ENCODE peak calls at places on chromosomes 2 and 18, in five cellular contexts. O is GM23248; Y is stimulated activated CD8-positive, alpha-beta memory T cell treated with anti-CD3 and anti-CD28 coated beads, Interleukin-2, amount 100 ng/mL, for 48 hours; N is natural killer cell; G is NCI-H446. Q is an unnamed sample.

GRCh38 chr2:128573531-128573930 is 254.9 kb upstream of the HS6ST1 start:
- DNase-seq in O (no peak), Y (no peak), N (no peak), G (no peak), Q (no peak)

GRCh38 chr2:8652774-8653426 is 29.0 kb upstream of the ID2 start:
- DNase-seq in O (no peak), Y (no peak), N (no peak), G (no peak), Q (no peak)

GRCh38 chr2:187994464-187995331 is 297.0 kb upstream of the GULP1 start:
- DNase-seq in O (peak), Y (no peak), N (no peak), G (peak), Q (peak)

GRCh38 chr18:22913861-22914260 is 19.3 kb upstream of the RBBP8 start:
- DNase-seq in O (no peak), Y (no peak), N (no peak), G (no peak), Q (no peak)

GRCh38 chr18:71001597-71001996 is 712.8 kb downstream of the SOCS6 start:
- DNase-seq in O (no peak), Y (no peak), N (no peak), G (no peak), Q (no peak)

GRCh38 chr18:67669993-67670671 is 153.6 kb upstream of the DSEL start:
- DNase-seq in O (peak), Y (no peak), N (no peak), G (no peak), Q (no peak)

GRCh38 chr18:58004317-58004716 is 39.7 kb upstream of the NEDD4L start:
- DNase-seq in O (peak), Y (no peak), N (no peak), G (no peak), Q (peak)

GRCh38 chr18:79645291-79645983 is 34.2 kb upstream of the CTDP1 start:
- DNase-seq in O (no peak), Y (no peak), N (no peak), G (no peak), Q (no peak)

GRCh38 chr2:24818721-24819167 is 25.5 kb downstream of the CENPO start:
- DNase-seq in O (peak), Y (no peak), N (no peak), G (no peak), Q (peak)

GRCh38 chr2:23843051-23843976 is 83.6 kb downstream of the ATAD2B start:
- DNase-seq in O (peak), Y (no peak), N (no peak), G (peak), Q (no peak)

GRCh38 chr18:33107511-33107910 is 333.0 kb downstream of the CCDC178 start:
- DNase-seq in O (no peak), Y (no peak), N (no peak), G (no peak), Q (no peak)

GRCh38 chr18:23528580-23529472 is 25.5 kb downstream of the RMC1 start:
- DNase-seq in O (peak), Y (no peak), N (no peak), G (no peak), Q (peak)

GRCh38 chr2:217903859-217904613 is 98.8 kb downstream of the TNS1 start:
- DNase-seq in O (peak), Y (no peak), N (no peak), G (no peak), Q (no peak)

GRCh38 chr18:77230645-77231044 is 19.0 kb upstream of the GALR1 start:
- DNase-seq in O (no peak), Y (no peak), N (no peak), G (no peak), Q (no peak)

GRCh38 chr2:217105733-217106649 is 246.1 kb upstream of the TNP1 start:
- DNase-seq in O (peak), Y (no peak), N (no peak), G (no peak), Q (peak)

GRCh38 chr2:157087373-157088005 is 170.0 kb upstream of the GALNT5 start:
- DNase-seq in O (peak), Y (no peak), N (no peak), G (no peak), Q (peak)

GRCh38 chr2:96225016-96225533 is 16.4 kb upstream of the STARD7 start:
- DNase-seq in O (no peak), Y (no peak), N (no peak), G (no peak), Q (no peak)

Q was measured in RPMI7951.